ENCODE peak calls at places on chromosome 3, in six cellular contexts. C is AG08395, U is HEK293T, W is dermis microvascular lymphatic vessel endothelial cell, Z is GM23248, I is HT-29. D is an unnamed sample.

GRCh38 chr3:97952280-97952679 is 20.0 kb downstream of the RIOX2 start:
- DNase-seq in C (peak; percentile 53), U (no peak), W (no peak), Z (peak; percentile 83), I (no peak), D (no peak)

GRCh38 chr3:42080452-42080872 is 10.7 kb upstream of the TRAK1 start:
- DNase-seq in C (peak; percentile 56), U (no peak), W (no peak), Z (peak; percentile 84), I (peak; percentile 86), D (no peak)

GRCh38 chr3:27880969-27881892 is 159.1 kb upstream of the EOMES start:
- DNase-seq in C (no peak), U (no peak), W (no peak), Z (no peak), I (no peak), D (no peak)

GRCh38 chr3:141442421-141442820 is 44.4 kb upstream of the RASA2 start:
- DNase-seq in C (no peak), U (no peak), W (no peak), Z (no peak), I (no peak), D (no peak)

GRCh38 chr3:156396851-156397250 is 158.1 kb downstream of the SSR3 start:
- DNase-seq in C (peak; percentile 31), U (no peak), W (no peak), Z (peak; percentile 59), I (no peak), D (no peak)

GRCh38 chr3:190108789-190109188 is 11.9 kb downstream of the P3H2 start:
- DNase-seq in C (peak; percentile 15), U (no peak), W (peak; percentile 45), Z (no peak), I (no peak), D (no peak)

GRCh38 chr3:42649006-42649405 is 4.5 kb upstream of the ZBTB47 start:
- DNase-seq in C (no peak), U (no peak), W (no peak), Z (no peak), I (no peak), D (no peak)

GRCh38 chr3:123042413-123042812 is 14.8 kb upstream of the SEMA5B start:
- DNase-seq in C (no peak), U (no peak), W (no peak), Z (no peak), I (no peak), D (no peak)

GRCh38 chr3:32083901-32084300 is 22.5 kb upstream of the GPD1L start:
- DNase-seq in C (no peak), U (no peak), W (no peak), Z (no peak), I (no peak), D (no peak)

GRCh38 chr3:66499881-66500574 is 794 bp downstream of the LRIG1 start:
- DNase-seq in C (peak; percentile 13), U (no peak), W (peak; percentile 29), Z (peak; percentile 68), I (no peak), D (no peak)

GRCh38 chr3:43531835-43532234 is 90.0 kb downstream of the ANO10 start:
- DNase-seq in C (peak; percentile 82), U (no peak), W (peak; percentile 32), Z (peak; percentile 94), I (no peak), D (no peak)

GRCh38 chr3:154972951-154973350 is 107.2 kb upstream of the MME start:
- DNase-seq in C (no peak), U (no peak), W (no peak), Z (peak; percentile 31), I (no peak), D (no peak)

D was measured in H1.